ENCODE peak calls at places on chromosomes 7 and 10, in ten cellular contexts. One of them, this sample, is unnamed. For H3K9me3 and H3K4me1, the result is how much of the 10 kb centered on the place peaks cover.

GRCh38 chr7:155355176-155355575 is 57.5 kb downstream of the INSIG1 start:
- DNase-seq in OCI-LY7: no peak
- DNase-seq in fibroblast of lung: no peak
- DNase-seq in esophagus squamous epithelium: no peak
- DNase-seq in CD8-positive, alpha-beta T cell: no peak
- DNase-seq in HepG2: no peak
- DNase-seq in IMR-90: no peak
- DNase-seq in heart right ventricle: no peak
- DNase-seq in keratinocyte: no peak
- DNase-seq in uterus: no peak
- DNase-seq in this sample: no peak

GRCh38 chr10:124379609-124380193 is 39.0 kb downstream of the OAT start:
- DNase-seq in OCI-LY7: no peak
- DNase-seq in fibroblast of lung: no peak
- DNase-seq in esophagus squamous epithelium: no peak
- DNase-seq in CD8-positive, alpha-beta T cell: no peak
- DNase-seq in HepG2: no peak
- DNase-seq in IMR-90: no peak
- DNase-seq in heart right ventricle: no peak
- DNase-seq in keratinocyte: no peak
- DNase-seq in uterus: no peak
- DNase-seq in this sample: peak

GRCh38 chr10:24957624-24958435 is 5.4 kb upstream of the PRTFDC1 start:
- DNase-seq in OCI-LY7: no peak
- DNase-seq in fibroblast of lung: peak
- DNase-seq in esophagus squamous epithelium: no peak
- DNase-seq in CD8-positive, alpha-beta T cell: no peak
- DNase-seq in HepG2: no peak
- DNase-seq in IMR-90: peak
- DNase-seq in heart right ventricle: peak
- DNase-seq in keratinocyte: no peak
- DNase-seq in uterus: no peak
- DNase-seq in this sample: peak

GRCh38 chr10:88361494-88361893 is 221.6 kb downstream of the RNLS start:
- DNase-seq in OCI-LY7: no peak
- DNase-seq in fibroblast of lung: no peak
- DNase-seq in esophagus squamous epithelium: no peak
- DNase-seq in CD8-positive, alpha-beta T cell: no peak
- DNase-seq in HepG2: no peak
- DNase-seq in IMR-90: peak
- DNase-seq in heart right ventricle: no peak
- DNase-seq in keratinocyte: no peak
- DNase-seq in uterus: no peak
- DNase-seq in this sample: no peak

GRCh38 chr7:149727541-149728476 is 45.6 kb downstream of the ZNF467 start:
- DNase-seq in OCI-LY7: no peak
- DNase-seq in fibroblast of lung: no peak
- DNase-seq in esophagus squamous epithelium: no peak
- DNase-seq in CD8-positive, alpha-beta T cell: no peak
- DNase-seq in HepG2: no peak
- DNase-seq in IMR-90: no peak
- DNase-seq in heart right ventricle: no peak
- DNase-seq in keratinocyte: no peak
- DNase-seq in uterus: no peak
- DNase-seq in this sample: peak

GRCh38 chr10:11057448-11057847 is 39.8 kb downstream of the CELF2 start:
- DNase-seq in OCI-LY7: no peak
- DNase-seq in fibroblast of lung: no peak
- DNase-seq in esophagus squamous epithelium: no peak
- DNase-seq in CD8-positive, alpha-beta T cell: no peak
- DNase-seq in HepG2: no peak
- DNase-seq in IMR-90: no peak
- DNase-seq in heart right ventricle: no peak
- DNase-seq in keratinocyte: no peak
- DNase-seq in uterus: no peak
- DNase-seq in this sample: no peak

GRCh38 chr7:128350708-128351295 is 7.1 kb upstream of the RBM28 start:
- DNase-seq in OCI-LY7: no peak
- DNase-seq in fibroblast of lung: no peak
- DNase-seq in esophagus squamous epithelium: no peak
- DNase-seq in CD8-positive, alpha-beta T cell: no peak
- DNase-seq in HepG2: no peak
- DNase-seq in IMR-90: no peak
- DNase-seq in heart right ventricle: no peak
- DNase-seq in keratinocyte: no peak
- DNase-seq in uterus: no peak
- DNase-seq in this sample: no peak

GRCh38 chr10:43225004-43225786 is 41.7 kb downstream of the RASGEF1A start:
- DNase-seq in OCI-LY7: no peak
- DNase-seq in fibroblast of lung: no peak
- DNase-seq in esophagus squamous epithelium: no peak
- DNase-seq in CD8-positive, alpha-beta T cell: no peak
- DNase-seq in HepG2: no peak
- DNase-seq in IMR-90: no peak
- DNase-seq in heart right ventricle: no peak
- DNase-seq in keratinocyte: no peak
- DNase-seq in uterus: no peak
- DNase-seq in this sample: no peak

GRCh38 chr7:70728873-70729552 is 402.9 kb upstream of the GALNT17 start:
- DNase-seq in OCI-LY7: no peak
- DNase-seq in fibroblast of lung: peak
- DNase-seq in esophagus squamous epithelium: no peak
- DNase-seq in CD8-positive, alpha-beta T cell: no peak
- DNase-seq in HepG2: no peak
- DNase-seq in IMR-90: no peak
- DNase-seq in heart right ventricle: no peak
- DNase-seq in keratinocyte: no peak
- DNase-seq in uterus: no peak
- DNase-seq in this sample: no peak

GRCh38 chr7:47379629-47380324 is 202.1 kb downstream of the TNS3 start:
- DNase-seq in OCI-LY7: no peak
- DNase-seq in fibroblast of lung: peak
- DNase-seq in esophagus squamous epithelium: no peak
- DNase-seq in CD8-positive, alpha-beta T cell: no peak
- DNase-seq in HepG2: no peak
- DNase-seq in IMR-90: peak
- DNase-seq in heart right ventricle: peak
- DNase-seq in keratinocyte: peak
- DNase-seq in uterus: peak
- DNase-seq in this sample: peak

GRCh38 chr10:7687228-7687907 is 15.7 kb upstream of the ITIH2 start:
- DNase-seq in OCI-LY7: peak
- DNase-seq in fibroblast of lung: peak
- DNase-seq in esophagus squamous epithelium: peak
- DNase-seq in CD8-positive, alpha-beta T cell: peak
- DNase-seq in HepG2: peak
- DNase-seq in IMR-90: peak
- DNase-seq in heart right ventricle: peak
- DNase-seq in keratinocyte: peak
- DNase-seq in uterus: peak
- DNase-seq in this sample: peak
- H3K9me3 ChIP-seq in OCI-LY7: under half
- H3K9me3 ChIP-seq in fibroblast of lung: under half
- H3K9me3 ChIP-seq in esophagus squamous epithelium: under half
- H3K9me3 ChIP-seq in CD8-positive, alpha-beta T cell: under half
- H3K9me3 ChIP-seq in HepG2: under half
- H3K9me3 ChIP-seq in IMR-90: under half
- H3K9me3 ChIP-seq in heart right ventricle: under half
- H3K9me3 ChIP-seq in keratinocyte: under half
- H3K9me3 ChIP-seq in uterus: under half
- H3K9me3 ChIP-seq in this sample: under half

DNA sequence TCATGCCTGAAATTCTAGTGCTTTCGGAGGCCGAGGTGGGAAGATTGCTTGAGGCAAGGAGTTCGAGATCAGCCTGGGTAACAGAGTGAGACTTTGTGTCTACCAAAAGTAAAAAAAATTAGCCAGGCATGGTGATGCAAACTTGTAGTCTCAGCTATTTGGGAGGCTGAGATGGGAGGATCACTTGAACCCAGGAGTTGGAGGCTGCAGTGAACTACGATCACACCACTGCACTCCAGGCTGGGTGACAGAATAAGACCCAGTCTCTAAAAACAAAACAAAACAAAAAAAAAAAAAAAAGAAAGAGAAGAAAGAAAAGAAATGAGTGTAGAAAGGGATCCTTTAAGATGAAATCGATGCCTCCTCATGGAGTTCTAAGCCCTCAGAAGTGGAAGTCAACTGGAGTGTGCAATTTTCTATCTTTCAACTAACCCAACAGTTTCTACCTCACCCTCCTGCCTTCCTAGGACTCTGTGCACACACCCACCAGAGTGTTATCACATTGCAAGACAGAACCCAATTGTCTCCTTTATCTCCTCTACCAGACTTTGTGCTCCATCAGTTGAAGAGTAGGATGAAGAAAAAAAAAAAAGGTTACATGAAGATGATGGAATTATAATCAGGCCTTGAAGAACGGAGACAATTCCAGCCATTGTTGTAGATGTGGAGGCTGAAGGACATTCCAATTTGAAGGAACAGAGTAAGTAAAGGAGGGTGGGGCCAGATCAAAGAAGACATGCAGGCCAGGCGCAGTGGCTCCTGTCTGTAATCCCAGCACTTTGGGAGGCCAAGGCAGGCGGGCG is 26.9 kb downstream of the NYAP1 start:
- DNase-seq in OCI-LY7: no peak
- DNase-seq in fibroblast of lung: no peak
- DNase-seq in esophagus squamous epithelium: no peak
- DNase-seq in CD8-positive, alpha-beta T cell: no peak
- DNase-seq in HepG2: no peak
- DNase-seq in IMR-90: no peak
- DNase-seq in heart right ventricle: no peak
- DNase-seq in keratinocyte: no peak
- DNase-seq in uterus: no peak
- DNase-seq in this sample: no peak
- H3K4me1 ChIP-seq in OCI-LY7: under half
- H3K4me1 ChIP-seq in fibroblast of lung: under half
- H3K4me1 ChIP-seq in esophagus squamous epithelium: under half
- H3K4me1 ChIP-seq in CD8-positive, alpha-beta T cell: under half
- H3K4me1 ChIP-seq in HepG2: under half
- H3K4me1 ChIP-seq in IMR-90: under half
- H3K4me1 ChIP-seq in heart right ventricle: under half
- H3K4me1 ChIP-seq in keratinocyte: under half
- H3K4me1 ChIP-seq in uterus: under half
- H3K4me1 ChIP-seq in this sample: under half

GRCh38 chr10:104333037-104333727 is 5.1 kb downstream of the ITPRIP start:
- DNase-seq in OCI-LY7: peak
- DNase-seq in fibroblast of lung: no peak
- DNase-seq in esophagus squamous epithelium: no peak
- DNase-seq in CD8-positive, alpha-beta T cell: peak
- DNase-seq in HepG2: no peak
- DNase-seq in IMR-90: no peak
- DNase-seq in heart right ventricle: no peak
- DNase-seq in keratinocyte: no peak
- DNase-seq in uterus: no peak
- DNase-seq in this sample: no peak

GRCh38 chr10:104332243-104333036 is 5.8 kb downstream of the ITPRIP start:
- DNase-seq in OCI-LY7: no peak
- DNase-seq in fibroblast of lung: peak
- DNase-seq in esophagus squamous epithelium: no peak
- DNase-seq in CD8-positive, alpha-beta T cell: no peak
- DNase-seq in HepG2: no peak
- DNase-seq in IMR-90: no peak
- DNase-seq in heart right ventricle: no peak
- DNase-seq in keratinocyte: no peak
- DNase-seq in uterus: no peak
- DNase-seq in this sample: no peak

GRCh38 chr10:104334561-104334960 is 3.7 kb downstream of the ITPRIP start:
- DNase-seq in OCI-LY7: no peak
- DNase-seq in fibroblast of lung: no peak
- DNase-seq in esophagus squamous epithelium: no peak
- DNase-seq in CD8-positive, alpha-beta T cell: no peak
- DNase-seq in HepG2: no peak
- DNase-seq in IMR-90: no peak
- DNase-seq in heart right ventricle: no peak
- DNase-seq in keratinocyte: no peak
- DNase-seq in uterus: no peak
- DNase-seq in this sample: no peak

GRCh38 chr10:104334965-104335650 is 3.2 kb downstream of the ITPRIP start:
- DNase-seq in OCI-LY7: no peak
- DNase-seq in fibroblast of lung: no peak
- DNase-seq in esophagus squamous epithelium: no peak
- DNase-seq in CD8-positive, alpha-beta T cell: no peak
- DNase-seq in HepG2: no peak
- DNase-seq in IMR-90: no peak
- DNase-seq in heart right ventricle: no peak
- DNase-seq in keratinocyte: no peak
- DNase-seq in uterus: no peak
- DNase-seq in this sample: no peak

GRCh38 chr10:104333728-104334373 is 4.4 kb downstream of the ITPRIP start:
- DNase-seq in OCI-LY7: no peak
- DNase-seq in fibroblast of lung: no peak
- DNase-seq in esophagus squamous epithelium: no peak
- DNase-seq in CD8-positive, alpha-beta T cell: no peak
- DNase-seq in HepG2: no peak
- DNase-seq in IMR-90: no peak
- DNase-seq in heart right ventricle: no peak
- DNase-seq in keratinocyte: no peak
- DNase-seq in uterus: no peak
- DNase-seq in this sample: no peak
- H3K27ac ChIP-seq in OCI-LY7: no peak
- H3K27ac ChIP-seq in fibroblast of lung: peak
- H3K27ac ChIP-seq in esophagus squamous epithelium: peak
- H3K27ac ChIP-seq in CD8-positive, alpha-beta T cell: peak
- H3K27ac ChIP-seq in HepG2: no peak
- H3K27ac ChIP-seq in IMR-90: no peak
- H3K27ac ChIP-seq in heart right ventricle: peak
- H3K27ac ChIP-seq in keratinocyte: no peak
- H3K27ac ChIP-seq in uterus: peak
- H3K27ac ChIP-seq in this sample: no peak

GRCh38 chr7:154336295-154336694 is 284.1 kb downstream of the DPP6 start:
- DNase-seq in OCI-LY7: no peak
- DNase-seq in fibroblast of lung: no peak
- DNase-seq in esophagus squamous epithelium: no peak
- DNase-seq in CD8-positive, alpha-beta T cell: no peak
- DNase-seq in HepG2: no peak
- DNase-seq in IMR-90: no peak
- DNase-seq in heart right ventricle: no peak
- DNase-seq in keratinocyte: no peak
- DNase-seq in uterus: no peak
- DNase-seq in this sample: no peak
- H3K9me3 ChIP-seq in OCI-LY7: under half
- H3K9me3 ChIP-seq in fibroblast of lung: under half
- H3K9me3 ChIP-seq in esophagus squamous epithelium: under half
- H3K9me3 ChIP-seq in CD8-positive, alpha-beta T cell: under half
- H3K9me3 ChIP-seq in HepG2: under half
- H3K9me3 ChIP-seq in IMR-90: under half
- H3K9me3 ChIP-seq in heart right ventricle: under half
- H3K9me3 ChIP-seq in keratinocyte: under half
- H3K9me3 ChIP-seq in uterus: under half
- H3K9me3 ChIP-seq in this sample: under half

DNA sequence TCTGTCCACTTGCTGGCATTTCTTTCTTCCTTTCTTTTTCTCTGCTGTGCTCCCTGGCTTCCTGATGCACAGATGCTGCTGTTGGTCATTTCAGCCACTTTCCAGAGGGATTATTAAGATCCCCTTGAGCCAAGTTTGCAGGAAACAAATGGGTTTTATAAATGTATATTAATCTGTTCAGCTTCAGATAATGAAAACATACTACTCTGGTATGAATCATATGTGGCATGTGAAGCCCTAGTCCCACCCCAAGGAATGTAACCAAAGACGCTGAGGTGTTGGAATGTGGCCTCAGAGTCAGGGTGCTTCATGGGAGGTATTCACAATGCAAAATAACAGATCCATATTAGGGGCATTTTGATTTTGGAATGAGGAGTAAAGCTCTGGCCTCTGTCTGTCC is 638.3 kb upstream of the FZD8 start:
- DNase-seq in OCI-LY7: no peak
- DNase-seq in fibroblast of lung: peak
- DNase-seq in esophagus squamous epithelium: no peak
- DNase-seq in CD8-positive, alpha-beta T cell: no peak
- DNase-seq in HepG2: no peak
- DNase-seq in IMR-90: peak
- DNase-seq in heart right ventricle: no peak
- DNase-seq in keratinocyte: no peak
- DNase-seq in uterus: no peak
- DNase-seq in this sample: no peak
- H3K4me1 ChIP-seq in OCI-LY7: under half
- H3K4me1 ChIP-seq in fibroblast of lung: under half
- H3K4me1 ChIP-seq in esophagus squamous epithelium: under half
- H3K4me1 ChIP-seq in CD8-positive, alpha-beta T cell: under half
- H3K4me1 ChIP-seq in HepG2: under half
- H3K4me1 ChIP-seq in IMR-90: under half
- H3K4me1 ChIP-seq in heart right ventricle: under half
- H3K4me1 ChIP-seq in keratinocyte: under half
- H3K4me1 ChIP-seq in uterus: under half
- H3K4me1 ChIP-seq in this sample: under half